ENCODE peak calls at places on chromosomes 2 and 18, in nine cellular contexts. H, D, A, I, O, B, R, Y and G are unnamed samples. For H3K4me1, the result is how much of the 10 kb centered on the place peaks cover.

GRCh38 chr2:23536326-23536725 is 151.3 kb downstream of the KLHL29 start:
- DNase-seq in D (no peak), H (no peak), Y (no peak), I (no peak), R (no peak), B (no peak), O (no peak), A (no peak), G (no peak)

GRCh38 chr2:114127372-114127771 is 237.5 kb downstream of the ACTR3 start:
- DNase-seq in A (no peak), O (no peak), R (no peak), H (no peak), I (no peak), Y (no peak), B (no peak), D (no peak), G (no peak)

GRCh38 chr2:191739194-191739593 is 61.3 kb downstream of the NABP1 start:
- DNase-seq in I (no peak), O (no peak), D (no peak), B (no peak), A (no peak), H (no peak), R (no peak), Y (no peak), G (no peak)

GRCh38 chr2:220078439-220078838 is 451.0 kb downstream of the SLC4A3 start:
- DNase-seq in O (no peak), D (no peak), I (no peak), A (no peak), H (no peak), R (no peak), B (no peak), Y (no peak), G (no peak)

GRCh38 chr2:103991591-103991990 is 862.3 kb upstream of the POU3F3 start:
- DNase-seq in B (no peak), O (no peak), R (no peak), H (no peak), A (no peak), D (no peak), Y (no peak), I (peak), G (no peak)

GRCh38 chr2:57373530-57373929 is 673.1 kb upstream of the VRK2 start:
- DNase-seq in H (no peak), O (no peak), R (no peak), A (no peak), D (no peak), B (no peak), I (no peak), Y (no peak), G (no peak)

GRCh38 chr18:955379-956066 is 50.9 kb downstream of the ADCYAP1 start:
- DNase-seq in D (no peak), I (no peak), Y (no peak), A (no peak), B (no peak), H (no peak), R (no peak), O (no peak), G (no peak)

GRCh38 chr18:13530879-13531387 is 195.4 kb downstream of the FAM210A start:
- DNase-seq in B (peak), O (peak), A (no peak), I (peak), H (no peak), D (peak), Y (peak), R (no peak), G (no peak)

GRCh38 chr18:79380816-79381806 is 14.6 kb upstream of the NFATC1 start:
- DNase-seq in A (peak), B (peak), H (peak), D (peak), Y (peak), O (no peak), I (peak), R (peak), G (peak)

DNA sequence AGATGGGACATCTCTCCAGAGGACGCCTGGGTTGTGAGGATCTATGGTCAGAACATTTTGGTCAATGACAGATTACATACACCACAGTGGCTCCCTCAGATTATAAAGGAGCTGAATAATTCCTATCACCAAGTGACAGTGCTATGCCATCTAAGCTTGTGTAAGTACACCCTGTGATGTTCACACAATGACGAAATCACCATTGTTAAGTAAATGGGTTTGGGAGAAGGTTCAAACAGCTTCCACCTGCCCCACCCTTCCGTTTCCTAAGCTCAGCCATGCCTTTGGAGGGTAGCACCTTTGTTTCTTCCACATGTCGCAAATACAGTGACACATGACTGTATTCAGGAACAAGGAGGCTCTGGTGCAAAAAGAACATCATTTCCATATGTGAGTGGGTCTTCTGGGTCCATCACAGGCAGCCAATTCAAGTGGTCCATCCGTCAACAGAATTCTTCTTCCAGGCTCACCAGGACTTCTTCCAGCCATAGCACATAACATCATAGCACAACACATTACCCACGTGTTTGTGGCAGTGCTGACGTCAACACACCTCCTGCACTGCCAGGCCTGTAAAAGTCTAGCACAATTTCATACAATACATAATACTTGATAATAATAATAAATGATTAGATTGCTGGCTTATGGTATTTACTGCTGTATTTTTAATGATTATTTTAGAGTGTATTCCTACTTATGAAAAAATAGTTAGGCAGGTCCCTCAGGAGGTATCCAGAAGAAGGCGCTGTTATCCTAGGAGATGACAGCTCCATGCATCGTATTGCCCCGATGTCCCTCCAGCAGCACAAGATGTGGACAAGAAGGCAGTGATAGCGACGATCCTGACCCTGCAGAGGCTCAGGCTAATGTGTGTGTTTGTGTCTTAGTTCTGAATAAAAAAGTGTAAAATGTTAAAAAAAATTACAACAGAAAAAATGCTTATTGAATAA is 264.8 kb downstream of the ANAPC1 start:
- DNase-seq in R (no peak), H (no peak), O (no peak), A (no peak), Y (no peak), I (no peak), B (no peak), D (no peak), G (no peak)
- TF ChIP-seq CTCF in R (no peak), H (peak), O (peak), A (no peak), Y (no peak), I (peak), B (peak), D (no peak), G (no peak)

DNA sequence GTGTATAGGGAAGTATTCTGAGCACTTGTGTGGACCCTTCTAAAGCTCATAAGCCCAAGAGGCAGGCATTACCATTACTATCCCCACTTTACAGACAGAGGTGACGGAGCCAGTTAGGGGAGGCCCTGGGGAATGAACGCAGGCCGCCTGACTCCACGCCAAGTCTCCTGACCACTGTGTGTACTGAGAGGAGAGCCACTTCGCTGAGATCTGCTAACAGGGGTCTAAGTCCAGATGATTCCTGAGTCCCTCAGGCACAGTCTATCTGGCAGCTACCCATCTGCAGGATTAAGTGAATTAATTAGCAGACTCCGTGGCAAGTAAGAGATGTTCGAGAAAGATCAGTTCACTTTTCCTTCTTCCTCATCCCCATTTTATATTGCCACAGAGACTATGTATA is 13.7 kb downstream of the CYB5A start:
- DNase-seq in B (no peak), D (no peak), Y (no peak), O (peak), R (no peak), A (no peak), H (no peak), I (peak), G (no peak)
- H3K4me1 ChIP-seq in B (under half), D (half or more), Y (under half), O (under half), R (under half), A (under half), H (under half), I (half or more), G (under half)

GRCh38 chr2:24929230-24929629 is 9.2 kb upstream of the ADCY3 start:
- DNase-seq in O (no peak), Y (no peak), R (peak), D (no peak), I (no peak), B (no peak), H (no peak), A (no peak), G (no peak)
- TF ChIP-seq CTCF in O (no peak), Y (no peak), R (no peak), D (no peak), I (no peak), B (no peak), H (no peak), A (no peak), G (no peak)

GRCh38 chr18:77062518-77063003 is 70.0 kb downstream of the MBP start:
- DNase-seq in D (no peak), I (no peak), Y (no peak), O (no peak), A (peak), B (no peak), R (no peak), H (no peak), G (no peak)

GRCh38 chr18:77063256-77063655 is 69.3 kb downstream of the MBP start:
- DNase-seq in I (no peak), A (peak), Y (no peak), B (no peak), H (no peak), D (no peak), R (no peak), O (no peak), G (no peak)

GRCh38 chr18:77061946-77062517 is 70.6 kb downstream of the MBP start:
- DNase-seq in A (no peak), I (no peak), H (peak), B (no peak), Y (no peak), O (no peak), R (no peak), D (no peak), G (no peak)

GRCh38 chr18:77059294-77059916 is 73.2 kb downstream of the MBP start:
- DNase-seq in Y (no peak), O (no peak), D (no peak), A (no peak), H (peak), B (peak), R (no peak), I (peak), G (no peak)

DNA sequence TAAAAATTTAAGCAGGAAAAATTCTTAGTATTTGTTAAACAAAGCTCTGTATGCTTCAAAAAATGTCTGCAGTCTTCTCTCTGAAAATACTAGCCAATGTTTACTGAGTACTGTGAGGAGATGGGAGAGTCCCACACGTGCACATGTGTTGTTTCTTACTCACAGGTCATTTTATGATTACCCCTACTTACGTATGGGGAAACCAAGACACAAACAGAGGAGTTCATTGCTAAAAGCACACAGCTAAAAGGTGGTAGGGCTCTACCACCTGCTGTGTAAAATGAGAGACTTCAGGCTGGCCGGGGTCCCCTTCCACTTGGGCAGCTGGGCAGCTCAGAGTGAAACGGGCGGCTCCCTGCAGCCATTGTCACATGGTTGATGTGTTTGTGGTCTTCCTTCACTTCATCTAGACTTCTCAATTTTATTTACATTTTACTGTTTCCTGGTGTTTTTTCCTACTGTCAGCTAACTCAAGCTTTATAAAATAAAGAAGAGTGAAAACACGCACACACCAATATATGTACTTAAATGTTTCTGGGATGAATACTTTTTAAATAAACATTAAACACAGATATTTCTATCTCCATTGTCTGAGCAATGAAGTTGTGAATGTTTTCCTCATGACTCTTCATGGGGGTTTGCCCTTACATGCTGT is 71.2 kb downstream of the MBP start:
- DNase-seq in Y (no peak), D (no peak), O (no peak), R (no peak), B (no peak), H (no peak), A (no peak), I (no peak), G (no peak)
- H3K4me1 ChIP-seq in Y (under half), D (half or more), O (under half), R (under half), B (under half), H (under half), A (half or more), I (under half), G (under half)

GRCh38 chr2:160022162-160022561 is 40.3 kb downstream of the PLA2R1 start:
- DNase-seq in B (no peak), O (no peak), Y (no peak), D (no peak), I (no peak), H (peak), A (no peak), R (no peak), G (no peak)
- TF ChIP-seq CTCF in B (peak), O (peak), Y (no peak), D (peak), I (peak), H (peak), A (no peak), R (no peak), G (no peak)

GRCh38 chr2:217823626-217824025 is 179.2 kb downstream of the TNS1 start:
- DNase-seq in I (no peak), R (no peak), B (no peak), O (no peak), A (no peak), Y (no peak), D (no peak), H (no peak), G (no peak)

GRCh38 chr2:217822296-217823252 is 180.2 kb downstream of the TNS1 start:
- DNase-seq in D (no peak), A (no peak), Y (no peak), H (no peak), B (no peak), O (no peak), R (no peak), I (no peak), G (peak)

GRCh38 chr2:217825469-217826235 is 177.1 kb downstream of the TNS1 start:
- DNase-seq in D (no peak), B (no peak), O (no peak), R (no peak), H (no peak), A (no peak), I (no peak), Y (no peak), G (no peak)

GRCh38 chr2:217826505-217826904 is 176.3 kb downstream of the TNS1 start:
- DNase-seq in I (no peak), A (no peak), O (no peak), R (no peak), B (no peak), Y (peak), D (peak), H (no peak), G (peak)

GRCh38 chr2:217824223-217824622 is 178.6 kb downstream of the TNS1 start:
- DNase-seq in A (no peak), O (no peak), B (peak), H (no peak), D (no peak), Y (no peak), R (no peak), I (no peak), G (no peak)
- H3K4me1 ChIP-seq in A (under half), O (under half), B (under half), H (under half), D (half or more), Y (under half), R (under half), I (under half), G (under half)

DNA sequence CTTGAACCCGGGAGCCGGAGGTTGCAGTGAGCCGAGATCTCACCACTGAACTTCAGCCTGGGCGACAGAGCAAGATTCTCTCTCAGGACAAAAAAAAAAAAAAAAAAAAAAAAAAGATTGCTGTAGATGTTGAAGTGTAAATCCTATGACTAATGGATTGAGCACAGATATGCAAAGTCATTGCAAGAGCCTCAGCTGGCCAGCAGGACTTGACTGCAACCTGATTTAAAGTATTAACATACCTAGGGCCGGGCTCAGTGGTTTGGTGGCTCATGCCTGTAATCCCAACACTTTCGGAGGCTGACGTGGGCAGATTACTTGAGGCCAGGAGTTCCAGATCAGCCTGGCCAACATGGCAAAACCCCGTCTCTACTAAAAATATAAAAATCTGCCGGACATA is 103.4 kb upstream of the MSH2 start:
- DNase-seq in Y (no peak), B (no peak), A (no peak), I (no peak), R (no peak), D (no peak), H (peak), O (no peak), G (no peak)
- TF ChIP-seq CTCF in Y (no peak), B (no peak), A (no peak), I (no peak), R (no peak), D (no peak), H (no peak), O (no peak), G (no peak)

DNA sequence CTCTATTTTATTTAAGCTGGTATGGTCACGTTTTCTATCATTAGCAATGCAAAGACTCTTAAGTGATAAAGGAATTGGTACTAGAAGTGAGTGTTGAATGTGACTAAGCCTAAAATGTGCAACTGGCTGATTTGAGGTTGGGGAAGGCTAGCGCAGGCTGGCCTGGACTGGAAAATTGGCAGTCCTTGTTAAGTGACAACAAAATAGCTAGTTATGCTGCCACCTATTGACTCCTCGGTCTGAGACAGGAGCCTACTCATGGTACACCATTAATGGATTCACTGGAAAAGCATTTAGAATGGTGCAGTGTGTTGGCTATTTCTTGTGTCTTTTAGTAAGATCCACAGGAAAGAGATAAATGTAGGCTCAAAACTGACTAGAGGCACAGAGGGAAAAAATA is 5.7 kb upstream of the WIPF1 start:
- DNase-seq in I (peak), O (peak), R (no peak), Y (peak), D (peak), B (peak), H (peak), A (no peak), G (no peak)
- H3K4me1 ChIP-seq in I (under half), O (under half), R (under half), Y (under half), D (under half), B (under half), H (under half), A (half or more), G (under half)

DNA sequence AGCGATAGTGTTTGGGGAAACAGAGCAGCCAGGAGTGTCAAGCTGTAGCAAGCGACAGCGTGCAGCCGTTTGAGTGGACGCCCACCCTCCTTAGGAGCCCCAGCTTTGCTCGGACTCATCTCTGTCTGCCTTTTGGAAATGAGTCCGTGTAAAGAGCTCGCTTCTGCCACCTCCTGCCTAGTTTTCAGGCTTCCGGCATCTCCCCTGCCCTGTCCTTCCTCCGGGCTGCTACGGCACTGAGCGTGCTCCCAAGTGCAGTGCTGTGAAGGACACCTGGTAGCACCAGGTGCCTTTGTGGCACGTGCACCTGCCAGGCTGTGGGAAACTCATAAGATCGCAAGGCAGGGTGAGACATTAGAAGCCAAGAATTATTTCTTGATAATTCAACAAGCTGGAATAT is 117.1 kb downstream of the RNF144A start:
- DNase-seq in R (no peak), O (no peak), I (peak), Y (no peak), H (no peak), B (peak), A (no peak), D (no peak), G (no peak)
- TF ChIP-seq CTCF in R (no peak), O (no peak), I (peak), Y (no peak), H (no peak), B (peak), A (no peak), D (peak), G (no peak)

GRCh38 chr2:58976374-58977055 is 735.4 kb upstream of the FANCL start:
- DNase-seq in A (no peak), D (no peak), Y (no peak), H (no peak), I (no peak), O (no peak), B (no peak), R (no peak), G (no peak)
- H3K4me1 ChIP-seq in A (under half), D (under half), Y (under half), H (under half), I (under half), O (under half), B (under half), R (under half), G (under half)